ENCODE peak calls at places on chromosomes 11 and 22, in seven cellular contexts. S is activated naive CD4-positive, alpha-beta T cell treated with Interleukin-2 at 50 U/mL for 16 hours; P is kidney tubule cell; Y is left ventricle myocardium superior; W is OCI-M1; H is foreskin fibroblast; C is amniotic epithelial cell. A is an unnamed sample.

GRCh38 chr11:93921695-93922468 is 71.5 kb upstream of the VSTM5 start:
- DNase-seq in W (peak; percentile 89), S (no peak), H (peak; percentile 79), Y (no peak), C (peak; percentile 67), P (peak; percentile 70), A (peak; percentile 9)

GRCh38 chr11:61972112-61972795 is 4.8 kb upstream of the FTH1 start:
- DNase-seq in W (peak; percentile 59), P (no peak), H (no peak), C (no peak), Y (no peak), S (no peak), A (no peak)

GRCh38 chr11:69563946-69564780 is 76.8 kb upstream of the CCND1 start:
- DNase-seq in W (no peak), H (peak; percentile 46), P (peak; percentile 86), Y (no peak), C (peak; percentile 27), S (no peak), A (no peak)

GRCh38 chr11:126403039-126403438 is 47.6 kb downstream of the ST3GAL4 start:
- DNase-seq in S (no peak), P (no peak), H (no peak), Y (no peak), C (no peak), W (no peak), A (no peak)

GRCh38 chr11:126282361-126282741 is 542 bp upstream of the TIRAP start:
- DNase-seq in S (peak; percentile 40), C (peak; percentile 41), H (peak; percentile 72), W (no peak), Y (peak; percentile 74), P (peak; percentile 30), A (no peak)

GRCh38 chr11:76653674-76654309 is 16.8 kb downstream of the LRRC32 start:
- DNase-seq in W (no peak), P (no peak), H (peak; percentile 85), S (no peak), Y (peak; percentile 70), C (peak; percentile 87), A (no peak)

GRCh38 chr11:86873573-86874083 is 73.3 kb downstream of the PRSS23 start:
- DNase-seq in W (no peak), P (no peak), Y (no peak), H (peak; percentile 26), S (no peak), C (peak; percentile 47), A (no peak)

GRCh38 chr11:909406-909805 is 1.2 kb downstream of the CHID1 start:
- DNase-seq in H (no peak), S (no peak), C (no peak), P (no peak), Y (no peak), W (no peak), A (no peak)

GRCh38 chr11:114705280-114706024 is 27.1 kb downstream of the NXPE2 start:
- DNase-seq in S (no peak), P (no peak), C (no peak), H (no peak), W (no peak), Y (peak; percentile 49), A (no peak)

GRCh38 chr11:81278986-81279385 is 1454.7 kb downstream of the FAM181B start:
- DNase-seq in C (no peak), W (no peak), H (no peak), S (no peak), Y (no peak), P (no peak), A (no peak)

GRCh38 chr11:36372101-36372767 is 76.1 kb downstream of the PRR5L start:
- DNase-seq in P (no peak), H (peak; percentile 56), C (peak; percentile 94), S (no peak), W (no peak), Y (no peak), A (no peak)

GRCh38 chr11:116100016-116100415 is 595.8 kb upstream of the CADM1 start:
- DNase-seq in S (no peak), P (no peak), Y (no peak), H (no peak), W (no peak), C (no peak), A (no peak)

GRCh38 chr22:31244044-31244942 is 32.2 kb downstream of the LIMK2 start:
- DNase-seq in C (peak; percentile 89), W (no peak), P (peak; percentile 88), S (no peak), H (peak; percentile 79), Y (no peak), A (no peak)

GRCh38 chr11:109247071-109247470 is 174.9 kb upstream of the C11orf87 start:
- DNase-seq in Y (no peak), W (no peak), H (peak; percentile 6), S (no peak), P (peak; percentile 65), C (peak; percentile 18), A (no peak)

GRCh38 chr11:14422052-14422813 is 63.2 kb upstream of the RRAS2 start:
- DNase-seq in Y (peak; percentile 92), C (peak; percentile 99), S (no peak), W (peak; percentile 68), H (peak; percentile 100), P (peak; percentile 100), A (no peak)

GRCh38 chr22:49935561-49935960 is 17.1 kb downstream of the CRELD2 start:
- DNase-seq in S (no peak), Y (no peak), C (no peak), P (no peak), H (no peak), W (no peak), A (no peak)

GRCh38 chr11:63762662-63763505 is 5.7 kb downstream of the ZFTA start:
- DNase-seq in Y (peak; percentile 76), W (no peak), S (no peak), C (peak; percentile 64), H (peak; percentile 56), P (no peak), A (no peak)

GRCh38 chr11:130168105-130168504 is 8.5 kb downstream of the ST14 start:
- DNase-seq in Y (no peak), C (no peak), P (peak; percentile 65), H (peak; percentile 77), S (no peak), W (no peak), A (no peak)

GRCh38 chr11:119446871-119447663 is 24.1 kb upstream of the THY1 start:
- DNase-seq in C (no peak), H (no peak), P (no peak), S (no peak), Y (no peak), W (no peak), A (no peak)

GRCh38 chr11:67269401-67270255 is 3.4 kb downstream of the GRK2 start:
- DNase-seq in S (no peak), H (peak; percentile 64), P (peak; percentile 30), W (no peak), Y (peak; percentile 56), C (no peak), A (no peak)

GRCh38 chr22:37062366-37062655 is 10.8 kb downstream of the KCTD17 start:
- DNase-seq in W (no peak), H (no peak), S (no peak), Y (no peak), C (peak; percentile 44), P (no peak), A (no peak)

GRCh38 chr11:126080206-126080941 is 17.7 kb upstream of the CDON start:
- DNase-seq in S (no peak), Y (no peak), C (no peak), P (peak; percentile 44), W (no peak), H (no peak), A (no peak)

GRCh38 chr11:102794382-102794781 is 3.6 kb downstream of the MMP1 start:
- DNase-seq in W (peak; percentile 39), C (no peak), H (peak; percentile 66), P (peak; percentile 55), Y (no peak), S (no peak), A (no peak)

GRCh38 chr11:45041556-45041955 is 90.9 kb upstream of the TP53I11 start:
- DNase-seq in S (no peak), Y (no peak), W (no peak), C (no peak), H (no peak), P (no peak), A (no peak)

GRCh38 chr11:131246589-131247164 is 123.7 kb upstream of the NTM start:
- DNase-seq in S (no peak), W (peak; percentile 52), H (no peak), C (no peak), Y (peak; percentile 47), P (peak; percentile 37), A (no peak)